ENCODE peak calls at places on chromosomes 7 and 10, in five cellular contexts. N is neuronal stem cell, B is astrocyte, C is T-cell, A is germinal center. S is an unnamed sample.

GRCh38 chr7:51350195-51350896 is 33.7 kb upstream of the COBL start:
- DNase-seq in A (no peak), N (no peak), C (no peak), B (no peak), S (no peak)

GRCh38 chr10:35359056-35359455 is 22.7 kb downstream of the CCNY start:
- DNase-seq in A (no peak), C (no peak), B (no peak), N (no peak), S (no peak)

GRCh38 chr7:909358-910329 is 33.3 kb downstream of the GET4 start:
- DNase-seq in B (no peak), A (peak), N (peak), C (no peak), S (peak)

GRCh38 chr7:30321089-30321991 is 36.9 kb downstream of the ZNRF2 start:
- DNase-seq in B (no peak), C (no peak), A (no peak), N (no peak), S (no peak)

GRCh38 chr7:28478661-28479060 is 66.3 kb downstream of the CREB5 start:
- DNase-seq in N (no peak), A (no peak), C (no peak), B (peak), S (no peak)

GRCh38 chr10:119441151-119441821 is 101.2 kb downstream of the RGS10 start:
- DNase-seq in A (no peak), B (peak), C (no peak), N (no peak), S (no peak)

GRCh38 chr7:26105206-26105605 is 46.8 kb upstream of the NFE2L3 start:
- DNase-seq in N (no peak), A (no peak), C (no peak), B (no peak), S (no peak)

GRCh38 chr10:48589266-48589665 is 15.6 kb downstream of the ARHGAP22 start:
- DNase-seq in A (no peak), C (no peak), B (peak), N (no peak), S (no peak)

GRCh38 chr10:128853537-128853936 is 613.5 kb upstream of the MGMT start:
- DNase-seq in B (no peak), C (no peak), N (no peak), A (no peak), S (no peak)

GRCh38 chr10:79394631-79395030 is 47.4 kb downstream of the PPIF start:
- DNase-seq in N (no peak), B (no peak), A (no peak), C (no peak), S (no peak)

GRCh38 chr7:33632840-33633239 is 272.5 kb upstream of the BMPER start:
- DNase-seq in N (peak), C (no peak), A (no peak), B (no peak), S (no peak)

GRCh38 chr7:64907641-64908326 is 4.7 kb downstream of the ZNF273 start:
- DNase-seq in C (no peak), A (no peak), N (no peak), B (peak), S (no peak)

GRCh38 chr7:88224596-88225275 is 4.9 kb upstream of the SRI start:
- DNase-seq in B (peak), N (no peak), A (no peak), C (no peak), S (peak)

GRCh38 chr7:69448071-69448470 is 150.2 kb upstream of the AUTS2 start:
- DNase-seq in B (peak), C (no peak), A (no peak), N (no peak), S (no peak)

GRCh38 chr10:126058104-126058503 is 161.7 kb downstream of the FANK1 start:
- DNase-seq in B (no peak), N (no peak), A (no peak), C (no peak), S (no peak)

GRCh38 chr10:44153901-44154670 is 230.8 kb downstream of the CXCL12 start:
- DNase-seq in B (no peak), N (no peak), A (no peak), C (no peak), S (no peak)